ENCODE peak calls at places on chromosomes 7 and 10, in five cellular contexts. I is endodermal cell, J is type B pancreatic cell, S is fibroblast of lung, B is esophagus squamous epithelium. G is an unnamed sample.

GRCh38 chr10:125936331-125936730 is 40.0 kb downstream of the FANK1 start:
- DNase-seq in I (no peak), B (no peak), J (no peak), S (no peak), G (no peak)

GRCh38 chr10:59907537-59907917 is 1.2 kb upstream of the CCDC6 start:
- DNase-seq in I (no peak), S (no peak), J (no peak), B (no peak), G (no peak)

GRCh38 chr7:151349507-151349853 is 7.9 kb downstream of the NUB1 start:
- DNase-seq in B (no peak), J (no peak), S (no peak), I (no peak), G (no peak)

GRCh38 chr7:2124604-2125345 is 108.0 kb downstream of the MAD1L1 start:
- DNase-seq in S (no peak), I (no peak), J (no peak), B (no peak), G (no peak)

GRCh38 chr7:5064391-5065106 is 18.9 kb downstream of the RBAK start:
- DNase-seq in J (no peak), B (no peak), I (no peak), S (peak), G (no peak)

GRCh38 chr7:117283371-117283770 is 39.5 kb downstream of the WNT2 start:
- DNase-seq in S (peak), B (no peak), I (no peak), J (no peak), G (no peak)

GRCh38 chr10:78335691-78336401 is 302.2 kb downstream of the RPS24 start:
- DNase-seq in J (peak), I (peak), B (no peak), S (peak), G (no peak)

GRCh38 chr10:89792187-89792586 is 90.8 kb downstream of the KIF20B start:
- DNase-seq in J (no peak), B (no peak), I (no peak), S (peak), G (no peak)

GRCh38 chr7:102859084-102859798 is 53.6 kb upstream of the LRRC17 start:
- DNase-seq in B (no peak), I (no peak), J (no peak), S (peak), G (no peak)

GRCh38 chr7:21730399-21730798 is 187.6 kb downstream of the DNAH11 start:
- DNase-seq in B (no peak), S (no peak), I (no peak), J (no peak), G (no peak)

GRCh38 chr10:72175166-72175565 is 40.6 kb upstream of the ANAPC16 start:
- DNase-seq in S (peak), J (no peak), I (no peak), B (no peak), G (no peak)

GRCh38 chr10:60096761-60097513 is 190.6 kb upstream of the CCDC6 start:
- DNase-seq in S (no peak), B (no peak), J (no peak), I (no peak), G (no peak)

GRCh38 chr10:104080762-104081161 is 4.9 kb downstream of the COL17A1 start:
- DNase-seq in S (peak), I (no peak), B (no peak), J (no peak), G (no peak)
- TF ChIP-seq CTCF in S (peak), I (peak), B (peak), J (peak), G (no peak)

GRCh38 chr7:6221340-6222319 is 50.8 kb downstream of the CYTH3 start:
- DNase-seq in B (no peak), I (no peak), S (no peak), J (no peak), G (no peak)
- TF ChIP-seq CTCF in B (no peak), I (no peak), S (no peak), J (no peak), G (no peak)

GRCh38 chr10:49539320-49539885 is 482 bp upstream of the ERCC6 start:
- DNase-seq in B (no peak), S (peak), I (peak), J (peak), G (no peak)

GRCh38 chr10:49534670-49535381 is 4.1 kb downstream of the ERCC6 start:
- DNase-seq in B (no peak), I (no peak), S (peak), J (no peak), G (no peak)

GRCh38 chr10:49541762-49542161 is 2.8 kb upstream of the ERCC6 start:
- DNase-seq in J (peak), I (no peak), B (no peak), S (no peak), G (no peak)

GRCh38 chr10:49542353-49542752 is 3.4 kb upstream of the ERCC6 start:
- DNase-seq in B (no peak), S (no peak), J (no peak), I (no peak), G (no peak)

GRCh38 chr10:49538381-49539319 is at the start of gene ERCC6:
- DNase-seq in B (peak), J (peak), I (peak), S (peak), G (peak)
- TF ChIP-seq CTCF in B (no peak), J (peak), I (peak), S (no peak), G (no peak)

GRCh38 chr7:85749715-85750453 is 563.0 kb upstream of the SEMA3D start:
- DNase-seq in J (no peak), S (no peak), B (no peak), I (peak), G (no peak)
- TF ChIP-seq CTCF in J (no peak), S (no peak), B (no peak), I (no peak), G (no peak)

GRCh38 chr7:158680754-158681153 is 23.9 kb downstream of the NCAPG2 start:
- DNase-seq in S (no peak), I (no peak), B (no peak), J (no peak), G (no peak)
- TF ChIP-seq CTCF in S (no peak), I (no peak), B (no peak), J (no peak), G (no peak)